ENCODE peak calls at places on chromosomes 16 and 17, in five cellular contexts. W is LoVo, D is A549, H is tibial artery, P is heart left ventricle. F is an unnamed sample.

GRCh38 chr17:28484296-28484695 is 10.9 kb downstream of the SLC13A2 start:
- DNase-seq in H (no peak), W (no peak), D (no peak), P (no peak), F (no peak)

GRCh38 chr17:49252148-49252682 is 21.6 kb upstream of the PHOSPHO1 start:
- DNase-seq in W (no peak), D (no peak), H (no peak), P (no peak), F (peak)

GRCh38 chr17:27379863-27380533 is 76.2 kb upstream of the KSR1 start:
- DNase-seq in P (peak), H (peak), W (peak), D (no peak), F (peak)

GRCh38 chr17:40602445-40603443 is 37.5 kb upstream of the CCR7 start:
- DNase-seq in H (no peak), W (no peak), D (no peak), P (no peak), F (no peak)

GRCh38 chr17:82496529-82497434 is 22.8 kb upstream of the FOXK2 start:
- DNase-seq in H (peak), D (peak), P (peak), W (peak), F (peak)

GRCh38 chr16:5619314-5619713 is 521.7 kb upstream of the EEF2KMT start:
- DNase-seq in W (no peak), D (no peak), H (no peak), P (no peak), F (no peak)

GRCh38 chr17:17155568-17155967 is 50.6 kb downstream of the PLD6 start:
- DNase-seq in W (no peak), D (no peak), H (no peak), P (no peak), F (no peak)

GRCh38 chr17:79788989-79789942 is 7.6 kb downstream of the CBX8 start:
- DNase-seq in H (no peak), W (no peak), P (no peak), D (no peak), F (no peak)

GRCh38 chr17:7429722-7430121 is 1.1 kb downstream of the SPEM3 start:
- DNase-seq in W (no peak), H (no peak), D (no peak), P (no peak), F (no peak)

F was measured in HT-29.